ENCODE peak calls at places on chromosomes 2 and 18, in eight cellular contexts. A is activated CD8-positive, alpha-beta T cell treated with anti-CD3 and anti-CD28 coated beads, Interleukin-2, amount 10 ng/mL, durations not matched to agents 7 days and 5 days; T is upper lobe of right lung; J is stimulated activated naive CD8-positive, alpha-beta T cell treated with anti-CD3 and anti-CD28 coated beads, Interleukin-15, amount 100 ng/mL, for 72 hours; K is Right ventricle myocardium superior; D is activated CD4-positive, alpha-beta T cell treated with anti-CD3 and anti-CD28 coated beads for 36 hours; H is left colon; M is psoas muscle. W is an unnamed sample.

GRCh38 chr2:8239402-8240127 is 442.3 kb upstream of the ID2 start:
- ATAC-seq in T (no peak), A (peak; percentile 60), K (no peak), D (peak; percentile 91), M (no peak), H (peak; percentile 76), J (peak; percentile 96), W (no peak)

GRCh38 chr2:199228887-199229819 is 228.6 kb downstream of the SATB2 start:
- ATAC-seq in D (peak; percentile 95), A (no peak), J (peak; percentile 90), H (no peak), K (no peak), M (no peak), T (no peak), W (no peak)

GRCh38 chr2:12341919-12342318 is 374.8 kb upstream of the TRIB2 start:
- ATAC-seq in D (no peak), H (peak; percentile 93), K (no peak), J (no peak), A (no peak), T (no peak), M (no peak), W (no peak)

GRCh38 chr2:189876271-189876670 is 92.0 kb downstream of the PMS1 start:
- ATAC-seq in T (peak; percentile 58), A (no peak), D (no peak), J (no peak), H (no peak), K (no peak), M (no peak), W (no peak)

GRCh38 chr2:12544221-12544558 is 172.5 kb upstream of the TRIB2 start:
- ATAC-seq in K (no peak), A (no peak), J (no peak), D (no peak), T (no peak), H (no peak), M (no peak), W (no peak)

GRCh38 chr2:151575338-151575737 is 158.9 kb downstream of the NEB start:
- ATAC-seq in T (peak; percentile 13), K (no peak), J (no peak), H (no peak), A (no peak), D (no peak), M (peak; percentile 54), W (no peak)

GRCh38 chr2:64818650-64819032 is 164.9 kb upstream of the SERTAD2 start:
- ATAC-seq in H (no peak), T (no peak), J (no peak), A (no peak), D (no peak), K (no peak), M (no peak), W (no peak)

GRCh38 chr18:2348003-2348402 is 223.3 kb downstream of the METTL4 start:
- ATAC-seq in H (no peak), K (no peak), A (no peak), J (no peak), D (no peak), T (no peak), M (no peak), W (no peak)

GRCh38 chr2:84781942-84782716 is 98.8 kb downstream of the TRABD2A start:
- ATAC-seq in K (no peak), T (peak; percentile 77), D (peak; percentile 94), M (no peak), J (peak; percentile 97), H (peak; percentile 99), A (peak; percentile 93), W (no peak)

W was measured in gastroesophageal sphincter.